ENCODE peak calls at places on chromosomes 2 and 18, in five cellular contexts. I, D, H, T and K are unnamed samples.
A peak's percentile ranks its signal among the peaks of the same experiment; 100 is the strongest.

GRCh38 chr2:44205169-44205568 is 36.5 kb downstream of the PPM1B start:
- DNase-seq in I (no peak), D (no peak), H (no peak), T (no peak), K (no peak)

GRCh38 chr18:2997846-2998599 is 14.9 kb downstream of the LPIN2 start:
- DNase-seq in I (no peak), D (no peak), H (no peak), T (no peak), K (no peak)

GRCh38 chr2:96164459-96165184 is 19.4 kb upstream of the DUSP2 start:
- DNase-seq in I (no peak), D (no peak), H (no peak), T (no peak), K (peak; percentile 46)

GRCh38 chr2:191478754-191479679 is 198.9 kb upstream of the NABP1 start:
- DNase-seq in I (no peak), D (no peak), H (peak; percentile 23), T (no peak), K (peak; percentile 56)

GRCh38 chr2:25078171-25079049 is 36.5 kb downstream of the EFR3B start:
- DNase-seq in I (no peak), D (peak; percentile 69), H (peak; percentile 23), T (no peak), K (no peak)

GRCh38 chr2:16176971-16177480 is 236.7 kb downstream of the MYCN start:
- DNase-seq in I (no peak), D (no peak), H (no peak), T (no peak), K (no peak)

GRCh38 chr2:54947596-54948519 is 102.4 kb downstream of the RTN4 start:
- DNase-seq in I (no peak), D (no peak), H (no peak), T (no peak), K (peak; percentile 10)

GRCh38 chr2:240021488-240022104 is 3.5 kb downstream of the NDUFA10 start:
- DNase-seq in I (peak; percentile 79), D (peak; percentile 43), H (peak; percentile 79), T (peak; percentile 58), K (peak; percentile 64)

GRCh38 chr2:227163998-227164744 is at the start of the genes COL4A3 and COL4A4:
- DNase-seq in I (no peak), D (no peak), H (no peak), T (peak; percentile 27), K (peak; percentile 77)

GRCh38 chr2:212843409-212844199 is 305.0 kb upstream of the ERBB4 start:
- DNase-seq in I (no peak), D (no peak), H (no peak), T (no peak), K (no peak)
- TF ChIP-seq POLR2AphosphoS5 in I (no peak), D (no peak), H (no peak), T (no peak), K (no peak)

DNA sequence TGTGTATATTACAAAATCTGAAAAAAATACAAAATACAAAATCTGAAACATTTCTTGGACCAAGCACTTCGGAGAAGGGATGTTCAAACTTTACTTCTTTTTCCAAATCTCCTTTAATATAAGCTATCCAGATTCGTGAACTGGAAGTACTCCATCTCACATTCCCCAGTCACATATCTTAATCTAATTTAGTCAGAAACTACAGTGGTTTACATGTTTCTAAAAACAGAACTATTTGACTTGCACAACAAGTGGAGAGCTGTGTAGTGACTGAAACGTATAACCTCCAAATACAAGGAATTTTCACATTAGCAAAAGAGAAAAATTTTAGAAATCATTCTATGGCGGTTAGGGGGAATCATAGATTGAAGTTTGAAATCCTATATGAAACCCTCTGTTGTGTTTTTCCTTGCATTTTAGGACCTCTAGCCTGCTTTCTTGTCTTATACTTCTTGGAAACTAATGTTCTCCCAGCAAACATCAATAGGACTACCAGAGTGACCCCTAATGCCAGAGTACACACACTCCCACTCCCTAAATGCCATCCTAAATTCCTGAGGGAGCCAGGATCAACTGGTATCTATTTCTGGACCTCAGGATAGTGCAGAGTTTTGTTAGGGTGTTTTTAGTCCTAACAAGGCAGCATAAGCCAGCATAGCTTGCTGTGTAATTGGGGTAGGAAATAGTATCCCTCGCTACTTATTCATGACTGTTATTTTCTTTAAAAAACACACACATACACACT is 30.2 kb upstream of the ROCK1 start:
- DNase-seq in I (no peak), D (no peak), H (no peak), T (no peak), K (no peak)
- TF ChIP-seq POLR2AphosphoS5 in I (no peak), D (no peak), H (no peak), T (no peak), K (no peak)

GRCh38 chr2:207530160-207531023 is 630 bp downstream of the CREB1 start:
- DNase-seq in I (peak; percentile 81), D (no peak), H (peak; percentile 30), T (peak; percentile 15), K (peak; percentile 93)

GRCh38 chr2:207532676-207533075 is 2.9 kb downstream of the CREB1 start:
- DNase-seq in I (no peak), D (no peak), H (no peak), T (no peak), K (no peak)

GRCh38 chr2:207528980-207529329 is 807 bp upstream of the CREB1 start:
- DNase-seq in I (peak; percentile 38), D (no peak), H (peak; percentile 25), T (peak; percentile 10), K (peak; percentile 41)

GRCh38 chr2:207531024-207531411 is 1.3 kb downstream of the CREB1 start:
- DNase-seq in I (no peak), D (no peak), H (no peak), T (no peak), K (no peak)

DNA sequence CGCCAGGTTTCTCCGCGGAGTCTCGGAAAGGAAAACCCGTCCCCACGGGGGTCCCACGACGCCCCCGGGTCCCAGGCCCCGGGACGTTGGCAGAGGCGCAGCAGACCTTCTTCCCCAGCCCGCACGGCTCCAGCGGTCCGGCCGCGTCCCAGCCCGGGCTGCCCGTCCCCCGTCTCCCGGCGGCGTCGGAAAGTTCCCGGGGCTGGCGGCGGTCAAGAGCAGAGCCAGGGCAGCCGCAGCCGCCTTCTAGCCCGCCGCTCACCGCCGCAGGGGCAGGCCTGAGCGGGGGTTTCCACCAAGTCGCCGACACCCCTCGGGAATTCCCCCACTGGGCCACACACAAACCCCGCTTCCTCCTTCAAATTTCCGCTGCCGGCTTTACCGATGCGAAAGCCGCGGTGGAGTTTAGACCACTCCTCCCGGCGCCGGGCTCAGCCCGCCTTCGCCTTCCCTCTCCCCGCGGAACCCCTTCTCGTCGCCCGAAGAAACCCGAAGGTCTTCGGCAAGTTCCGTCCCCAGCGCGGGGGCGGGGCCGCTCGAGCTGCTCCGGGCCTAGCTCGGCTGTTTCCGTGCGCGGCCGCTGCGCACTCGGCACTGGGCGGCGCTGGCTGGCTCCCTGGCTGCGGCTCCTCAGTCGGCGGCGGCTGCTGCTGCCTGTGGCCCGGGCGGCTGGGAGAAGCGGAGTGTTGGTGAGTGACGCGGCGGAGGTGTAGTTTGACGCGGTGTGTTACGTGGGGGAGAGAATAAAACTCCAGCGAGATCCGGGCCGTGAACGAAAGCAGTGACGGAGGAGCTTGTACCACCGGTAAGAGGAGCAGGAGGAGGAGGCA is at the start of gene CREB1:
- DNase-seq in I (peak; percentile 98), D (peak; percentile 87), H (peak; percentile 94), T (peak; percentile 86), K (peak; percentile 100)
- TF ChIP-seq POLR2AphosphoS5 in I (peak; percentile 89), D (peak; percentile 78), H (peak; percentile 98), T (peak; percentile 81), K (peak; percentile 95)

GRCh38 chr2:76692896-76693295 is 829.3 kb downstream of the LRRTM4 start:
- DNase-seq in I (no peak), D (no peak), H (no peak), T (no peak), K (no peak)
- TF ChIP-seq POLR2AphosphoS5 in I (no peak), D (no peak), H (no peak), T (no peak), K (no peak)

GRCh38 chr2:68465081-68465916 is 1.8 kb downstream of the FBXO48 start:
- DNase-seq in I (no peak), D (no peak), H (no peak), T (no peak), K (no peak)
- TF ChIP-seq POLR2AphosphoS5 in I (no peak), D (no peak), H (no peak), T (no peak), K (no peak)

DNA sequence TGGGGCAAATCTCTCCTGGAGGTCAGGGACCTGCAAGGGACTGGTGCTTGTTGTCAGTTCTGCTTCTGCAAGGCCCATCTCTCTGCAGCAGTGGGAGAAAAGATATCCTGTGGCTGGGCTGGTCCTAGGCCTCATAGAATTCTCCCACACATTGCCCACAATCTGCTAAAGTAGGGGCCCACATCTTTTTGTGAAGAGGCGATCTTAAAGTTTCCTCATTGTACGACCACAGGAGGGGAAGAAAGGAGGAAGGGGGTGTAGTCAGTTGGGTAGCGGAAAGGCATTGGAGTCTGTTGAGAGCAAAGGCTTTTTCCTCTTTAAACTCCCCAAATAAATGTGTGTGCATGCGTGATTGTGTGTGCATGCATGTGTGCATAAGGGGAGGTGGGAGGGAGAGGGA is 145.3 kb downstream of the SLC4A3 start:
- DNase-seq in I (peak; percentile 69), D (no peak), H (no peak), T (no peak), K (no peak)
- TF ChIP-seq POLR2AphosphoS5 in I (no peak), D (no peak), H (no peak), T (no peak), K (no peak)

GRCh38 chr2:70010222-70011111 is 49.0 kb upstream of the ASPRV1 start:
- DNase-seq in I (no peak), D (no peak), H (peak; percentile 70), T (peak; percentile 32), K (peak; percentile 70)
- TF ChIP-seq POLR2AphosphoS5 in I (no peak), D (no peak), H (no peak), T (no peak), K (peak; percentile 26)

DNA sequence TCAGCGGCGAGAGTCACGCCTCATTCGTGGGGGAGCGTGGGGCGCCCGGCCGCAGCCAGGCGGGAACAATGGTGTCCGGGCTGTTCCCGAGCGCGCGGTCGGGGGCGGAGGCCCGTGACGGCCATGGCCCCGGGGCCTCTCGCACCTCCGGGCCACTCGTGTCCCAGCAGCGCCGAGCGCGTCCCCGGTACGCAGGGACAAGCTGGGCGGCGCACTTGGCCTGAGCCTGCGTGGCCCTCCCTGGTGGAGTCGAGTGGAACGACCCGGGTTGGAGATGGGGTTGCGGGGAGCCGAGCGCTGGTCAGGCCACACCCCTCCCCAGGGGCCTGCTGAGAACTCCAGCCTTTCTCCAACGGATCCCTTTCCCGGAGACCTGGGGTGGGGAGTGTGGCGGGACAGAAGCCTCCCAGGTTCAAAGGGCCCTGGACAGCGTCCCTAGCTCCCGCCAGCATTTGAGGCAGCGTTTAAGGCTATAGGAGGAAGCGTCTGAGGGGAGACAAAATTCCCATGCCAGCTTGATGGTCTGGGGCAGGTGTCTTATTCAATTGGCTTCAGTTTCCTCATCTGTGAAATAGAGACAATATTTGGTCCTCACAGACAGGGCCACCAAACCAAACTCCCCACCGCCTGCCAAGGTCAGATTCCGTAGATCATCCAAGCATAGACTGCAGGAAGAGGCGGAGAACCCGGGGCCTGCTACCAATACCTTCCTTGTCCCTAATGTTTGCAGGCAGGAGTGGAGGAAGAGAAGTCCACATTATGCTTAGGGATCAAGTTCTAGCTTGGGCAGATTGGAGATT is 545 bp downstream of the CNDP2 start:
- DNase-seq in I (peak; percentile 63), D (no peak), H (peak; percentile 65), T (no peak), K (no peak)
- TF ChIP-seq POLR2AphosphoS5 in I (no peak), D (no peak), H (peak; percentile 15), T (no peak), K (no peak)